ENCODE peak calls at places on chromosomes 2 and 18, in five cellular contexts. A, Y, L, T and E are unnamed samples.

GRCh38 chr2:20429528-20429927 is 17.3 kb upstream of the RHOB start:
- DNase-seq in A (no peak), Y (no peak), L (peak; percentile 58), T (no peak), E (no peak)

GRCh38 chr18:58051765-58052460 is 7.9 kb downstream of the NEDD4L start:
- DNase-seq in A (no peak), Y (no peak), L (no peak), T (no peak), E (no peak)

GRCh38 chr18:48563027-48563426 is 24.2 kb downstream of the CTIF start:
- DNase-seq in A (no peak), Y (no peak), L (no peak), T (no peak), E (no peak)

GRCh38 chr18:74544898-74545297 is 10.6 kb downstream of the CNDP1 start:
- DNase-seq in A (no peak), Y (no peak), L (no peak), T (no peak), E (no peak)

GRCh38 chr2:203155406-203155805 is 83.4 kb upstream of the CYP20A1 start:
- DNase-seq in A (no peak), Y (no peak), L (no peak), T (peak; percentile 3), E (no peak)

GRCh38 chr2:239025081-239025801 is 177.4 kb downstream of the TWIST2 start:
- DNase-seq in A (no peak), Y (no peak), L (no peak), T (no peak), E (no peak)

GRCh38 chr2:219252084-219252483 is 959 bp upstream of the TUBA4B start:
- DNase-seq in A (no peak), Y (no peak), L (no peak), T (no peak), E (no peak)

GRCh38 chr2:109376796-109377495 is 236.8 kb downstream of the SEPTIN10 start:
- DNase-seq in A (no peak), Y (no peak), L (peak; percentile 24), T (no peak), E (no peak)

DNA sequence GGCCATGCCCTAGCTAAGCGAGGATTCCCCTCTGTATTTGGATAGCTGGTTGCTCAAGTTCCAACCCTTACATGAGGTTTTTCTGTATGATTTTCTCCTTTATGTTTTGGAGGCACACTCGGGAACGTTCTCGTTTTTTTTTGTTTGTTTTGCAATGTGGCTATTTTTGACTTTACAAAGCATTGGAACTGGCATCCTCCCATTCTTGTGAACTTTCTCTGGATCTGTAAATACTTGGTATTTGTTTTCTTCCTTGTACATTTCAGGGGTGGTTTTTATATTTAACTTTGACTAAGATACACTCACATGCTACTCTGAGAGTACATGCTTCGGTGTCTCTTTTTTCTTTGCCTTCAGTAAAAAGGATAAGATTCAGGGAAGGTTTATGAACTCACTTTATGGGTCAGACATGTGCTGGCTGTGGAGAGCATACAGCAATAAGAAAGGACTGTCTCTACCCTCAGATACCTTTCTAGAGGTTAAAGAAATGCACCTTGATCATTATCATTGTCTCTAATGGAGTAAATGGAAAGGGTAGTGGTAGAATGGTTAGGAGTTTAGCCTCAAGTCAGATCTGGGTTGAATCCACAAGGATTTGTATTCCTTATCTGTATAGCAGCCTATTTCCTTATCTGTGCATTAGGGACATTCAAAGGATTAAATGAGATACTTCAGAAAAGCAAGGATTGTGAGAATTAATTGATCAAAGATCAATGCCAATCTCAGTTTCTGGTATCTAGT is 61.9 kb downstream of the MEIS1 start:
- DNase-seq in A (no peak), Y (no peak), L (no peak), T (no peak), E (no peak)
- H3K27ac ChIP-seq in A (peak overlapping the region; percentile 94), Y (no peak overlapping the region), L (no peak overlapping the region), T (no peak overlapping the region), E (peak overlapping the region; percentile 75)

GRCh38 chr2:127047716-127048617 is 59.0 kb downstream of the BIN1 start:
- DNase-seq in A (no peak), Y (no peak), L (peak; percentile 52), T (no peak), E (no peak)

GRCh38 chr2:127050803-127051115 is 56.2 kb downstream of the BIN1 start:
- DNase-seq in A (no peak), Y (no peak), L (no peak), T (no peak), E (no peak)

GRCh38 chr2:127049927-127050802 is 56.8 kb downstream of the BIN1 start:
- DNase-seq in A (peak; percentile 67), Y (peak; percentile 60), L (peak; percentile 73), T (no peak), E (no peak)

GRCh38 chr2:127048618-127048935 is 58.4 kb downstream of the BIN1 start:
- DNase-seq in A (peak; percentile 14), Y (no peak), L (peak; percentile 50), T (no peak), E (no peak)

DNA sequence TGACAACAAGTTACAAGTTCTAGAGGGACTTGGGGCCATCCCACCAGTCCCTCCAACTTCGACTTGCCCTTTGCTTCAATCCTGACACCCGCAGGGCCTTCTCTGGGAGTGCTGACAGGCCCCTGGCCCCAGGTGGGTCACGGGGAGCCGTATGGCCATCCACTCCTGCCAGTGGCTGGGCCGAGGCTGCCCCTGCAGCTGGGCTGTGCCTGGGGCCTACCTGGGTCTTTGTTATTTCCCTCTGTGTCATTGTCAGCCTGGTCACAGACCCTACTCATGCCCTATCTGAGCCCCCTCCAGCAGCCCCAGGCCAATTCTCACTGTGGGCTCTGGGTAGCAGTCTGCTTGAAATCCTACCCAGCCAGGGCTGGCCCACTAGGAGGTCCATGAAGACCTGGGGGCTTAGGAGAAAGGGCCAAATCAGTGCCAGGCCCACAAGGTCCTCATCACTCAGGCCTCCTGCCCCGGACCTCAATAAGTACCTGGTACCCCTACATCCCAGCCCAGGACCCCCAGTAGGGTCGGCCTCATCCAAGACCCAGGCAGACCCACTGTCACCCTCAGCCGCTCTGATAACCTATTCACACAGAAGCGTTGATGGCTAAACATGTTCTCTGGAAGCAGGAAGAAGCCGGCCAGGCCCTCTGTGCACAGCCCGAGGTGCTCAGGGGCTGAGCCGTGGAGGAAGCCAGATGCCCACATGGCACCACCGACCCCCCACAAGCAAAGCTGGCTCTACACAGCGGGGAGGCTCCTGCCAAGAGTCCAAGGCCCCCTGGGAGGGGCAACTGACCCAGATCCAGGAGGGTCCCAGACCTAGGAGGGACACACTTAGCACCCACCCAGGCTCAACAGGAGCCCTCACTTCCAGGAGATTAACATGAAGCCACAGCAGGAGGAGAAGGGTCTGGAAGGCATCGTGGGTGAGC is 57.7 kb downstream of the BIN1 start:
- DNase-seq in A (no peak), Y (no peak), L (no peak), T (no peak), E (no peak)
- H3K27ac ChIP-seq in A (no peak overlapping the region), Y (no peak overlapping the region), L (no peak overlapping the region), T (no peak overlapping the region), E (no peak overlapping the region)

DNA sequence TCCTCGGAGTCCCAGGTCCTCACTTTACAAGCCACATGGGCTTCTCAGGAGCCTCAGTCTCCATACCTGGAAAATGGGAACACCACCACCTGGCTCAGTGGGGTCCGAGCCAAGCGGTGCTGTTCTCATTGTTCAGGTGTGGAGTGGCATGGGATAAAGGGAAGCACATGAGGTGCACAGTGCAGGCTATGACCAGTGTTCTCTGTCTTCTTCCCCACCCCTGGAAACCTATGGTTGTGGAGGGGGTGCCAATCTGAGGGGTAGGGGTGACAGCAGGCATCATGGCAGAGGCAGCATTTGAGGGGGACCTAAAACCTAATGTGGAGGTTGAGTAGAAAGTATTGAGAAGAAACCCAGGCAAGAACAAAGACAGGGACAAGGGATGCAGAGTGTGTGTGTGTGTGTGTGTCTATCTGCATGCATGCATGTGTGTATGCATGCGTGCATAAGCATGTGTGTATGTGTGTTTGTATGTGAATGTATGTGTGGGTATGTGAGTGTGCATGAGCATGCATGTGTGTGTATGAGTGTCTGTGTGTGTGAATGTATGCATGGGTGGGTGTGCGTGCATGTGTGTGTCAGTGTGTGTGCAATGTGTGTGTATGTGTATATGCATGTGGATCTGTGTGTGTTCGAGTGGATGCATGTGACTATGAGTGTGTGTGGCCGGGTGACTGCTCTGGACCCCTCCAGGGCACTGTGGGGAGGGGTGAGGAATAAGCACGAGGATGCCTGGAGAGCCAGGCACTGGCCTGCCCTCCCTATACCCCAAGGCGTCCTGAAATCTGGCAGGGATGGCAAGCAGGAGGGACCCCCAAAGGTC is 4.0 kb downstream of the KIF1A start:
- DNase-seq in A (no peak), Y (no peak), L (peak; percentile 45), T (no peak), E (no peak)
- H3K27ac ChIP-seq in A (no peak overlapping the region), Y (no peak overlapping the region), L (no peak overlapping the region), T (no peak overlapping the region), E (no peak overlapping the region)

GRCh38 chr2:107312240-107312639 is 426.3 kb upstream of the ST6GAL2 start:
- DNase-seq in A (no peak), Y (no peak), L (no peak), T (no peak), E (no peak)
- H3K27ac ChIP-seq in A (no peak overlapping the region), Y (no peak overlapping the region), L (no peak overlapping the region), T (no peak overlapping the region), E (no peak overlapping the region)

GRCh38 chr2:197309369-197310231 is 980 bp downstream of the ANKRD44 start:
- DNase-seq in A (peak; percentile 39), Y (peak; percentile 25), L (peak; percentile 67), T (no peak), E (no peak)

GRCh38 chr2:197307236-197307932 is 3.2 kb downstream of the ANKRD44 start:
- DNase-seq in A (no peak), Y (no peak), L (no peak), T (no peak), E (no peak)

GRCh38 chr2:197310271-197310939 is at the start of gene ANKRD44:
- DNase-seq in A (peak; percentile 95), Y (peak; percentile 88), L (peak; percentile 96), T (peak; percentile 31), E (no peak)

GRCh38 chr2:197307933-197308521 is 2.6 kb downstream of the ANKRD44 start:
- DNase-seq in A (no peak), Y (no peak), L (no peak), T (no peak), E (no peak)

GRCh38 chr2:197308635-197309368 is 1.8 kb downstream of the ANKRD44 start:
- DNase-seq in A (no peak), Y (no peak), L (no peak), T (no peak), E (no peak)
- H3K27ac ChIP-seq in A (peak overlapping the region; percentile 94), Y (peak overlapping the region; percentile 79), L (no peak overlapping the region), T (no peak overlapping the region), E (no peak overlapping the region)

GRCh38 chr2:42032796-42033195 is 15.0 kb upstream of the PKDCC start:
- DNase-seq in A (no peak), Y (no peak), L (no peak), T (no peak), E (no peak)
- H3K27ac ChIP-seq in A (no peak overlapping the region), Y (no peak overlapping the region), L (no peak overlapping the region), T (no peak overlapping the region), E (no peak overlapping the region)